ENCODE peak calls at places on chromosomes 7 and 10, in ten cellular contexts. One of them, this sample, is unnamed.
A peak's percentile ranks its signal among the peaks of the same experiment; 100 is the strongest.

GRCh38 chr7:49775065-49775948 is 1.9 kb downstream of the VWC2 start:
- DNase-seq in left ventricle myocardium inferior: no peak
- DNase-seq in NCI-H2081: no peak
- DNase-seq in activated naive CD8-positive, alpha-beta T cell treated with anti-CD3 and anti-CD28 coated beads, Interleukin-2, amount 50 U/mL, for 24 hours: no peak
- DNase-seq in Daoy: no peak
- DNase-seq in T follicular helper cell: no peak
- DNase-seq in Right ventricle myocardium inferior: peak; percentile 62
- DNase-seq in HT-29: no peak
- DNase-seq in stimulated activated CD8-positive, alpha-beta memory T cell treated with anti-CD3 and anti-CD28 coated beads, Interleukin-15, amount 100 ng/mL, for 1 hour: no peak
- DNase-seq in T-helper 9 cell: no peak
- DNase-seq in this sample: no peak

GRCh38 chr10:21649441-21649872 is 115.4 kb downstream of the MLLT10 start:
- DNase-seq in NCI-H2081: no peak
- DNase-seq in HT-29: no peak
- DNase-seq in stimulated activated CD8-positive, alpha-beta memory T cell treated with anti-CD3 and anti-CD28 coated beads, Interleukin-15, amount 100 ng/mL, for 1 hour: no peak
- DNase-seq in activated naive CD8-positive, alpha-beta T cell treated with anti-CD3 and anti-CD28 coated beads, Interleukin-2, amount 50 U/mL, for 24 hours: no peak
- DNase-seq in left ventricle myocardium inferior: no peak
- DNase-seq in T follicular helper cell: no peak
- DNase-seq in T-helper 9 cell: no peak
- DNase-seq in Daoy: no peak
- DNase-seq in Right ventricle myocardium inferior: no peak
- DNase-seq in this sample: no peak

GRCh38 chr7:1924185-1924817 is 254.2 kb downstream of the ELFN1 start:
- DNase-seq in activated naive CD8-positive, alpha-beta T cell treated with anti-CD3 and anti-CD28 coated beads, Interleukin-2, amount 50 U/mL, for 24 hours: no peak
- DNase-seq in NCI-H2081: no peak
- DNase-seq in left ventricle myocardium inferior: no peak
- DNase-seq in HT-29: no peak
- DNase-seq in Daoy: peak; percentile 29
- DNase-seq in T-helper 9 cell: no peak
- DNase-seq in Right ventricle myocardium inferior: no peak
- DNase-seq in T follicular helper cell: no peak
- DNase-seq in stimulated activated CD8-positive, alpha-beta memory T cell treated with anti-CD3 and anti-CD28 coated beads, Interleukin-15, amount 100 ng/mL, for 1 hour: no peak
- DNase-seq in this sample: no peak

GRCh38 chr10:112783653-112784426 is 166.2 kb upstream of the TCF7L2 start:
- DNase-seq in T-helper 9 cell: no peak
- DNase-seq in NCI-H2081: peak; percentile 28
- DNase-seq in stimulated activated CD8-positive, alpha-beta memory T cell treated with anti-CD3 and anti-CD28 coated beads, Interleukin-15, amount 100 ng/mL, for 1 hour: no peak
- DNase-seq in activated naive CD8-positive, alpha-beta T cell treated with anti-CD3 and anti-CD28 coated beads, Interleukin-2, amount 50 U/mL, for 24 hours: no peak
- DNase-seq in left ventricle myocardium inferior: peak; percentile 24
- DNase-seq in Right ventricle myocardium inferior: peak; percentile 73
- DNase-seq in Daoy: no peak
- DNase-seq in HT-29: no peak
- DNase-seq in T follicular helper cell: no peak
- DNase-seq in this sample: no peak

GRCh38 chr7:17902599-17902998 is 37.7 kb downstream of the SNX13 start:
- DNase-seq in T-helper 9 cell: no peak
- DNase-seq in left ventricle myocardium inferior: no peak
- DNase-seq in Right ventricle myocardium inferior: no peak
- DNase-seq in T follicular helper cell: no peak
- DNase-seq in stimulated activated CD8-positive, alpha-beta memory T cell treated with anti-CD3 and anti-CD28 coated beads, Interleukin-15, amount 100 ng/mL, for 1 hour: no peak
- DNase-seq in Daoy: no peak
- DNase-seq in activated naive CD8-positive, alpha-beta T cell treated with anti-CD3 and anti-CD28 coated beads, Interleukin-2, amount 50 U/mL, for 24 hours: no peak
- DNase-seq in NCI-H2081: no peak
- DNase-seq in HT-29: no peak
- DNase-seq in this sample: no peak

GRCh38 chr10:77553311-77553710 is 84.3 kb downstream of the KCNMA1 start:
- DNase-seq in T follicular helper cell: no peak
- DNase-seq in NCI-H2081: no peak
- DNase-seq in activated naive CD8-positive, alpha-beta T cell treated with anti-CD3 and anti-CD28 coated beads, Interleukin-2, amount 50 U/mL, for 24 hours: no peak
- DNase-seq in T-helper 9 cell: no peak
- DNase-seq in HT-29: no peak
- DNase-seq in Daoy: no peak
- DNase-seq in stimulated activated CD8-positive, alpha-beta memory T cell treated with anti-CD3 and anti-CD28 coated beads, Interleukin-15, amount 100 ng/mL, for 1 hour: no peak
- DNase-seq in left ventricle myocardium inferior: no peak
- DNase-seq in Right ventricle myocardium inferior: no peak
- DNase-seq in this sample: no peak

GRCh38 chr7:761101-761500 is 34.0 kb upstream of the PRKAR1B start:
- DNase-seq in T-helper 9 cell: no peak
- DNase-seq in Right ventricle myocardium inferior: no peak
- DNase-seq in HT-29: no peak
- DNase-seq in activated naive CD8-positive, alpha-beta T cell treated with anti-CD3 and anti-CD28 coated beads, Interleukin-2, amount 50 U/mL, for 24 hours: no peak
- DNase-seq in NCI-H2081: no peak
- DNase-seq in stimulated activated CD8-positive, alpha-beta memory T cell treated with anti-CD3 and anti-CD28 coated beads, Interleukin-15, amount 100 ng/mL, for 1 hour: no peak
- DNase-seq in left ventricle myocardium inferior: no peak
- DNase-seq in T follicular helper cell: no peak
- DNase-seq in Daoy: no peak
- DNase-seq in this sample: no peak

GRCh38 chr10:92177546-92177945 is 113.3 kb downstream of the CPEB3 start:
- DNase-seq in HT-29: no peak
- DNase-seq in left ventricle myocardium inferior: no peak
- DNase-seq in stimulated activated CD8-positive, alpha-beta memory T cell treated with anti-CD3 and anti-CD28 coated beads, Interleukin-15, amount 100 ng/mL, for 1 hour: no peak
- DNase-seq in Right ventricle myocardium inferior: no peak
- DNase-seq in T follicular helper cell: no peak
- DNase-seq in NCI-H2081: no peak
- DNase-seq in Daoy: no peak
- DNase-seq in T-helper 9 cell: no peak
- DNase-seq in activated naive CD8-positive, alpha-beta T cell treated with anti-CD3 and anti-CD28 coated beads, Interleukin-2, amount 50 U/mL, for 24 hours: no peak
- DNase-seq in this sample: no peak

GRCh38 chr7:380724-381210 is 90.8 kb downstream of the FOXL3 start:
- DNase-seq in Right ventricle myocardium inferior: peak; percentile 53
- DNase-seq in NCI-H2081: no peak
- DNase-seq in stimulated activated CD8-positive, alpha-beta memory T cell treated with anti-CD3 and anti-CD28 coated beads, Interleukin-15, amount 100 ng/mL, for 1 hour: no peak
- DNase-seq in activated naive CD8-positive, alpha-beta T cell treated with anti-CD3 and anti-CD28 coated beads, Interleukin-2, amount 50 U/mL, for 24 hours: peak; percentile 2
- DNase-seq in left ventricle myocardium inferior: no peak
- DNase-seq in T follicular helper cell: no peak
- DNase-seq in T-helper 9 cell: no peak
- DNase-seq in Daoy: no peak
- DNase-seq in HT-29: no peak
- DNase-seq in this sample: peak; percentile 11

GRCh38 chr7:95611224-95611623 is 14.9 kb upstream of the PDK4 start:
- DNase-seq in NCI-H2081: no peak
- DNase-seq in left ventricle myocardium inferior: no peak
- DNase-seq in HT-29: no peak
- DNase-seq in T-helper 9 cell: no peak
- DNase-seq in Daoy: no peak
- DNase-seq in Right ventricle myocardium inferior: no peak
- DNase-seq in T follicular helper cell: no peak
- DNase-seq in activated naive CD8-positive, alpha-beta T cell treated with anti-CD3 and anti-CD28 coated beads, Interleukin-2, amount 50 U/mL, for 24 hours: no peak
- DNase-seq in stimulated activated CD8-positive, alpha-beta memory T cell treated with anti-CD3 and anti-CD28 coated beads, Interleukin-15, amount 100 ng/mL, for 1 hour: no peak
- DNase-seq in this sample: no peak

GRCh38 chr7:11931306-11931705 is 99.3 kb upstream of the THSD7A start:
- DNase-seq in Daoy: no peak
- DNase-seq in stimulated activated CD8-positive, alpha-beta memory T cell treated with anti-CD3 and anti-CD28 coated beads, Interleukin-15, amount 100 ng/mL, for 1 hour: no peak
- DNase-seq in left ventricle myocardium inferior: no peak
- DNase-seq in activated naive CD8-positive, alpha-beta T cell treated with anti-CD3 and anti-CD28 coated beads, Interleukin-2, amount 50 U/mL, for 24 hours: no peak
- DNase-seq in NCI-H2081: no peak
- DNase-seq in T follicular helper cell: no peak
- DNase-seq in HT-29: no peak
- DNase-seq in T-helper 9 cell: no peak
- DNase-seq in Right ventricle myocardium inferior: no peak
- DNase-seq in this sample: no peak